ENCODE peak calls at places on chromosomes 11 and 22, in five cellular contexts. L is GM23338, G is left ventricle myocardium inferior, Z is fibroblast of lung, M is tibial artery. U is an unnamed sample.

GRCh38 chr11:34405079-34405858 is 33.5 kb upstream of the CAT start:
- DNase-seq in L (no peak), G (no peak), Z (peak; percentile 45), M (no peak), U (no peak)

GRCh38 chr11:62546937-62547625 is 475 bp upstream of the AHNAK start:
- DNase-seq in L (peak; percentile 60), G (peak; percentile 42), Z (peak; percentile 57), M (no peak), U (no peak)

GRCh38 chr11:120413480-120413879 is 77.3 kb downstream of the ARHGEF12 start:
- DNase-seq in L (no peak), G (no peak), Z (peak; percentile 40), M (no peak), U (no peak)

GRCh38 chr11:96306933-96307747 is 35.9 kb downstream of the MAML2 start:
- DNase-seq in L (peak; percentile 62), G (peak; percentile 44), Z (peak; percentile 99), M (peak; percentile 91), U (peak; percentile 70)

GRCh38 chr22:42619261-42620063 is 4.8 kb upstream of the POLDIP3 start:
- DNase-seq in L (no peak), G (no peak), Z (no peak), M (no peak), U (no peak)

GRCh38 chr11:73795925-73796632 is 8.4 kb downstream of the MRPL48 start:
- DNase-seq in L (peak; percentile 57), G (peak; percentile 38), Z (no peak), M (no peak), U (no peak)

GRCh38 chr11:105265859-105266258 is 126.3 kb upstream of the CARD18 start:
- DNase-seq in L (no peak), G (no peak), Z (peak; percentile 71), M (no peak), U (no peak)

GRCh38 chr11:86116386-86116726 is 47.5 kb upstream of the PICALM start:
- DNase-seq in L (no peak), G (no peak), Z (peak; percentile 34), M (no peak), U (no peak)

GRCh38 chr11:19458231-19458630 is 217.5 kb upstream of the E2F8 start:
- DNase-seq in L (no peak), G (no peak), Z (no peak), M (no peak), U (no peak)

GRCh38 chr22:46514592-46515207 is 22.7 kb downstream of the CELSR1 start:
- DNase-seq in L (no peak), G (no peak), Z (peak; percentile 23), M (no peak), U (no peak)

GRCh38 chr11:11577932-11578331 is 43.9 kb downstream of the GALNT18 start:
- DNase-seq in L (no peak), G (no peak), Z (no peak), M (no peak), U (no peak)

GRCh38 chr11:20670932-20671403 is 1.6 kb downstream of the NELL1 start:
- DNase-seq in L (peak; percentile 67), G (no peak), Z (no peak), M (no peak), U (no peak)

GRCh38 chr11:20668844-20669832 is at the start of gene NELL1:
- DNase-seq in L (peak; percentile 68), G (no peak), Z (no peak), M (no peak), U (no peak)

GRCh38 chr11:20672575-20672974 is 3.2 kb downstream of the NELL1 start:
- DNase-seq in L (peak; percentile 64), G (no peak), Z (no peak), M (no peak), U (no peak)

GRCh38 chr11:20669833-20670684 is 673 bp downstream of the NELL1 start:
- DNase-seq in L (peak; percentile 41), G (no peak), Z (no peak), M (no peak), U (no peak)

GRCh38 chr11:20671856-20672546 is 2.6 kb downstream of the NELL1 start:
- DNase-seq in L (peak; percentile 34), G (no peak), Z (no peak), M (no peak), U (no peak)
- TF ChIP-seq CTCF in L (peak; percentile 32), G (no peak), Z (no peak), M (no peak), U (peak; percentile 35)

GRCh38 chr11:692824-693414 is 2.1 kb downstream of the DEAF1 start:
- DNase-seq in L (no peak), G (no peak), Z (peak; percentile 12), M (no peak), U (no peak)
- H3K4me1 ChIP-seq in L (peaks cover 15% of the 10 kb centered on the region), G (peaks cover 61% of the 10 kb centered on the region), Z (peaks cover 15% of the 10 kb centered on the region), M (no peaks in the 10 kb centered on the region), U (no peaks in the 10 kb centered on the region)

DNA sequence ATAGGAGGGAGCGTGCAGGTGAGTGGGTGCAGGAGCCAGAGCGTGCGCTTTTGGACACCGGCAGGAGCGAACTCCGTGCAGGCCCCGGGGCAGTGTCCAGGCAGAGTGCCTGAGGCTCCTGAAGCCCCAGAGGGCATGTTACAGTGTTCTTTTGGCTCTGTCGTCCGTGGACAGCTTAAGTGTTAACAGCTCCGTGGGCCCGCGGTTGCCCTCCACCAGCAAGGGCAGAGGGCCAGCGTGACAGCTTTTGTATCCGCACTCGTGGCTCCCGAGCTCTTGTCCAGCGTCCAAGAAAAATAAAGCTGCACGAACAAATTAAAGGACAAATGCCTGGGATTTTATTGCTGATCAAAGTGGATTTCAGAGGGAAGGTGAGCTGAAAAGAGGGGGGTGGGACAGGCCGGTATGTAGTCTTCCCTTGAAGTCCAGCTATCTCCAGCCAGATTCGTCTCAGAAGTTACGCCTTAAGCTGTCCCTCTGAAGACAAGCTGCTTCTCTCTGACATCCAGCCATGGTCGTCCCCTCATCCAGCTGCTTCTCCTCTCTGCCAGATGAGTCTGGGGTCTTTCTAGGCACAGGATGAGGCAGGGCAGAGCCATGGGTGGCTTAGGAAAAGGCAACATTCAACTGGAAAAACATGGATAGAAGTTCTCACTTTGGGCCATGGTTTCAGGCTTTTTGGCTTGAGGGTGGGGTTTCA is 957 bp upstream of the TMEM109 start:
- DNase-seq in L (no peak), G (no peak), Z (no peak), M (peak; percentile 56), U (no peak)
- H3K4me3 ChIP-seq in L (peak overlapping the region; percentile 56), G (peak overlapping the region; percentile 94), Z (peak overlapping the region; percentile 88), M (peak overlapping the region; percentile 95), U (no peak overlapping the region)

GRCh38 chr11:131038597-131038996 is 122.3 kb upstream of the SNX19 start:
- DNase-seq in L (peak; percentile 85), G (no peak), Z (no peak), M (no peak), U (no peak)
- TF ChIP-seq CTCF in L (peak; percentile 76), G (peak; percentile 27), Z (no peak), M (no peak), U (no peak)

GRCh38 chr11:67276821-67277230 is 10.6 kb downstream of the GRK2 start:
- DNase-seq in L (peak; percentile 59), G (no peak), Z (peak; percentile 53), M (peak; percentile 70), U (no peak)

GRCh38 chr11:67278939-67279588 is 10.0 kb upstream of the ANKRD13D start:
- DNase-seq in L (no peak), G (no peak), Z (no peak), M (peak; percentile 63), U (peak; percentile 48)

GRCh38 chr11:67279589-67280340 is 9.3 kb upstream of the ANKRD13D start:
- DNase-seq in L (no peak), G (no peak), Z (no peak), M (peak; percentile 48), U (peak; percentile 50)

GRCh38 chr11:67277231-67277961 is 11.1 kb downstream of the GRK2 start:
- DNase-seq in L (peak; percentile 82), G (peak; percentile 93), Z (peak; percentile 78), M (peak; percentile 95), U (peak; percentile 83)

GRCh38 chr11:67278135-67278938 is 10.8 kb upstream of the ANKRD13D start:
- DNase-seq in L (no peak), G (no peak), Z (no peak), M (peak; percentile 62), U (peak; percentile 21)
- H3K4me1 ChIP-seq in L (peaks cover 15% of the 10 kb centered on the region), G (peaks cover 86% of the 10 kb centered on the region), Z (peaks cover 19% of the 10 kb centered on the region), M (peaks cover 5% of the 10 kb centered on the region), U (peaks cover 29% of the 10 kb centered on the region)

DNA sequence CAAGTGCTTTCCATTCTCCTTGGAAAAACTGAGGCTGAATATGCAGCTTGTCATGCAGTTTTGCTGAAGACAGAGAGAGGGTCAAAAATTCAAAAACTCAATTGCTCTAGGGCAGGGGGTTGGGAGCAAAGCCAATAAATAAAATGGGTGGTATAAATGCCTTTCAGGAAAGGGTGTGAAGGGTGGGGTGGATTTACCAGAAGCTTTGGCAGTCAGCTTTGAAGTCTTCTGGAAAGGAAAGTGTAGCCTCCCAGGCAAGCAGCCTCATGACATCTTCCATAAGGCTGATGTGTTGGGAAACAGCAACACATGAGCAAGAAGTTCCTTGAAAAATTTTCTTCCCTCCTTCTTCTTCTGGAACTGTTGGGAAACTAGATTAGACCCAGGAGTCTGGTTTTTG is 38.7 kb downstream of the SNX19 start:
- DNase-seq in L (no peak), G (no peak), Z (no peak), M (no peak), U (no peak)
- H3K4me3 ChIP-seq in L (no peak overlapping the region), G (no peak overlapping the region), Z (no peak overlapping the region), M (no peak overlapping the region), U (no peak overlapping the region)

GRCh38 chr22:49930128-49930527 is 11.7 kb downstream of the CRELD2 start:
- DNase-seq in L (no peak), G (no peak), Z (no peak), M (no peak), U (no peak)

GRCh38 chr22:49931863-49932262 is 13.4 kb downstream of the CRELD2 start:
- DNase-seq in L (no peak), G (no peak), Z (no peak), M (no peak), U (no peak)

GRCh38 chr22:49928571-49929552 is 10.4 kb downstream of the CRELD2 start:
- DNase-seq in L (peak; percentile 52), G (no peak), Z (no peak), M (no peak), U (peak; percentile 36)

GRCh38 chr22:49929553-49929979 is 11.1 kb downstream of the CRELD2 start:
- DNase-seq in L (peak; percentile 81), G (peak; percentile 60), Z (no peak), M (no peak), U (peak; percentile 73)

GRCh38 chr22:49930596-49931412 is 12.4 kb downstream of the CRELD2 start:
- DNase-seq in L (peak; percentile 43), G (peak; percentile 58), Z (peak; percentile 64), M (peak; percentile 87), U (peak; percentile 72)
- TF ChIP-seq CTCF in L (peak; percentile 71), G (peak; percentile 83), Z (peak; percentile 33), M (peak; percentile 58), U (peak; percentile 72)